ENCODE peak calls at places on chromosomes 2 and 18, in seven cellular contexts. D is K562, T is HepG2, J is SK-N-SH, E is NT2/D1, L is H1, N is HCT116. F is an unnamed sample.
A peak's percentile ranks its signal among the peaks of the same experiment; 100 is the strongest.

GRCh38 chr2:5915926-5916325 is 223.7 kb downstream of the SOX11 start:
- DNase-seq in D (no peak), T (peak; percentile 16), J (no peak), E (peak; percentile 40), L (peak; percentile 85), N (no peak), F (no peak)

GRCh38 chr2:43083710-43084698 is 142.4 kb downstream of the ZFP36L2 start:
- DNase-seq in D (peak; percentile 35), T (no peak), J (peak; percentile 75), E (no peak), L (no peak), N (no peak), F (no peak)

GRCh38 chr2:182064024-182064880 is 78.6 kb downstream of the PPP1R1C start:
- DNase-seq in D (no peak), T (no peak), J (no peak), E (no peak), L (no peak), N (no peak), F (no peak)

GRCh38 chr2:27427863-27428212 is 593 bp upstream of the NRBP1 start:
- DNase-seq in D (no peak), T (no peak), J (no peak), E (no peak), L (no peak), N (no peak), F (no peak)

GRCh38 chr2:240711701-240712100 is 20.0 kb downstream of the AQP12A start:
- DNase-seq in D (no peak), T (no peak), J (no peak), E (no peak), L (no peak), N (no peak), F (no peak)

GRCh38 chr2:219443016-219443696 is 8.5 kb downstream of the SPEG start:
- DNase-seq in D (no peak), T (no peak), J (no peak), E (no peak), L (no peak), N (no peak), F (no peak)

GRCh38 chr2:174577967-174578589 is 19.5 kb downstream of the WIPF1 start:
- DNase-seq in D (no peak), T (no peak), J (peak; percentile 51), E (no peak), L (no peak), N (no peak), F (no peak)

GRCh38 chr18:40813116-40813515 is 1141.9 kb upstream of the PIK3C3 start:
- DNase-seq in D (no peak), T (no peak), J (no peak), E (no peak), L (no peak), N (no peak), F (no peak)

GRCh38 chr2:229273384-229274338 is 2.6 kb upstream of the PID1 start:
- DNase-seq in D (peak; percentile 20), T (peak; percentile 65), J (peak; percentile 79), E (peak; percentile 75), L (peak; percentile 65), N (peak; percentile 81), F (peak; percentile 11)

DNA sequence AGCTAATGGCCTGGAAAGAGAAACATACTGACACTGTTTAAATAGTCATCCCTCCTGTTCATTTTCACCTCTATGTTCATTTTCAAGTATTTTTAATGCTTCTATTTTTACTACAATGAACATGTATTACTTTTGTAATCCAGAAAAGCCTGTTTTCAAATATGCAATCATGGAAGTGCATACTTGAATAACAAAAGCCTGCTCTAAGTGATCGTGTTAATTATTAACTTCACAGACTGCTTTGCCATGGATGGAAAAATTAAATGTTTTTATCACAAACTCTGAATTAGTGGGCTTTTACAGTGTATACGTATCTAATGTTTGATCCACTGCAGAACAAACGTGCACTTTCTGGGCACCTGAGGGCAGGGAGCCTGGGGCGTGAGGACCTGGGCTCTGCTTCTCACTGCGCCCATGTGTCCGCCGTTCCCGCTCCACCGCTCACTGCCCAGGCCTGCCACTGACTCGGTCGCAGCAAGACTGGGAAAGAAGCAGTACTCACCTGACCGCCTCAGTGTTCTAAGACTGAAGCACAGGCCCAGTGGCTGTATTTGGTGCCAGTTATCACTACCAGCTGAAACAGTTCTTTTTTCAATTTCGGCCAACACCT is 80.6 kb downstream of the UXS1 start:
- DNase-seq in D (no peak), T (peak; percentile 44), J (no peak), E (no peak), L (no peak), N (no peak), F (no peak)
- TF ChIP-seq YY1 in D (no peak), T (no peak), J (no peak), E (no peak), L (no peak), N (no peak), F (no peak)

GRCh38 chr18:46630991-46631390 is 26.0 kb downstream of the LOXHD1 start:
- DNase-seq in D (no peak), T (no peak), J (no peak), E (no peak), L (no peak), N (no peak), F (no peak)
- TF ChIP-seq YY1 in D (no peak), T (no peak), J (no peak), E (no peak), L (no peak), N (no peak), F (no peak)

GRCh38 chr2:36246320-36246990 is 109.1 kb upstream of the CRIM1 start:
- DNase-seq in D (no peak), T (no peak), J (no peak), E (no peak), L (no peak), N (no peak), F (peak; percentile 60)

GRCh38 chr2:36245632-36246031 is 109.9 kb upstream of the CRIM1 start:
- DNase-seq in D (no peak), T (no peak), J (no peak), E (no peak), L (no peak), N (no peak), F (no peak)
- TF ChIP-seq YY1 in D (no peak), T (no peak), J (no peak), E (no peak), L (no peak), N (no peak), F (no peak)

DNA sequence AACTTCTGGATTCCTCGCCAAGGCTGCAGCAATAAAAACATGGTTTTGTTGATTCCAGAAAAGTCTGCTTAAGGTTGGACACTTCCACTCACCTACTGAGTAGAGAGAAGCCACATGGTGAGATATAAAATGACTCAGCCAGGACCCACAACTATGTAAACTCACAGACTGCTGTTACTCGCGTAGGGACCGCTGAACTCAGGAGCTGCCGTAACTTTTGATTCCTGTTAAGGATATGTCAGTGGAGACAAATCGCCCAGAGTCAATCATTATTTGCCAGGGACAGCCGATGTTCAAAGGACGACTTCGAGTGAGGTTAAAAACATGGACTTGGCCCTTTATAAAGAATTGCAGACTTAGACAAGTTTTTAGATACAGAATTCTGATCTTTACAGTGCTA is 25.6 kb downstream of the CYB5A start:
- DNase-seq in D (no peak), T (peak; percentile 85), J (no peak), E (no peak), L (no peak), N (no peak), F (no peak)
- TF ChIP-seq YY1 in D (no peak), T (no peak), J (no peak), E (no peak), L (no peak), N (no peak), F (no peak)

DNA sequence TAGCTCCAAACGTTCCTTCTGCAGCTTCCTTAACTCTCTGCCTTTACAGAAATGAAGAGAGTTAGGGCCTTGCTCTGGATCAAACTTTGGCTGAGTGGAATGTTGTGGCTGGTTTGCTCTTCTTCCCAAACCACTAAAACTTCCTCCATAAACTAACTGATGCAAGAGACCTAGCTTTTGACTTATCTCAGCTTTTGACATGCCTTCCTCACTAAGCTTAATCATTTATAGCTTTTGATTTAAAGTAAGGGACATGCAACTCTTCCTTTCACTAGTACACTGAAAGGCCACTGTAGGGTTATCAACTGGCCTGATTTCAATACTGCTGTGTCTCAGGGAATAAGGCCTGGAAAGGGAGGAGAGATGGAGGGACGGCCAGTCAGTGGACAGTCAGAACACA is 8.3 kb downstream of the PXDN start:
- DNase-seq in D (no peak), T (no peak), J (no peak), E (no peak), L (no peak), N (no peak), F (no peak)
- TF ChIP-seq YY1 in D (no peak), T (no peak), J (no peak), E (no peak), L (no peak), N (no peak), F (no peak)

F was measured in GM12878.